ENCODE peak calls at places on chromosomes 13 and 19, in five cellular contexts. Z, F, A, M and R are unnamed samples.

GRCh38 chr19:49570138-49570856 is 10.1 kb downstream of the NOSIP start:
- DNase-seq in Z (peak), F (no peak), M (peak), A (peak), R (peak)

GRCh38 chr13:24662195-24663088 is 17.8 kb upstream of the ATP12A start:
- DNase-seq in Z (no peak), M (no peak), F (no peak), A (no peak), R (no peak)

GRCh38 chr19:57239982-57240310 is 486 bp upstream of the ZNF805 start:
- DNase-seq in Z (no peak), F (no peak), M (no peak), A (no peak), R (no peak)

GRCh38 chr19:16268676-16269319 is 55.8 kb upstream of the KLF2 start:
- DNase-seq in F (peak), M (peak), A (no peak), Z (no peak), R (no peak)

GRCh38 chr13:113644800-113645199 is 13.2 kb downstream of the ATP4B start:
- DNase-seq in Z (no peak), A (no peak), M (no peak), F (no peak), R (no peak)

GRCh38 chr13:21124853-21125252 is 51.5 kb downstream of the SKA3 start:
- DNase-seq in M (no peak), A (no peak), F (no peak), Z (no peak), R (peak)

GRCh38 chr19:3224346-3225325 is at the start of gene CELF5:
- DNase-seq in M (peak), Z (peak), A (peak), F (peak), R (peak)

GRCh38 chr19:5534787-5535586 is 32.8 kb downstream of the TINCR start:
- DNase-seq in M (no peak), A (no peak), F (no peak), Z (no peak), R (no peak)

GRCh38 chr13:98800078-98800477 is 47.6 kb upstream of the SLC15A1 start:
- DNase-seq in Z (no peak), M (no peak), F (no peak), A (no peak), R (no peak)

GRCh38 chr19:13441810-13442512 is 64.3 kb downstream of the CACNA1A start:
- DNase-seq in Z (peak), F (no peak), M (peak), A (peak), R (peak)

GRCh38 chr13:113992276-113993005 is 18.6 kb upstream of the C13orf46 start:
- DNase-seq in A (no peak), M (no peak), F (no peak), Z (no peak), R (no peak)

GRCh38 chr19:47490847-47491246 is 6.8 kb upstream of the KPTN start:
- DNase-seq in F (no peak), A (no peak), M (no peak), Z (no peak), R (no peak)

GRCh38 chr19:6076675-6077463 is 33.4 kb downstream of the RFX2 start:
- DNase-seq in M (no peak), Z (no peak), F (no peak), A (peak), R (peak)

GRCh38 chr13:40787062-40787461 is 2.3 kb upstream of the SLC25A15 start:
- DNase-seq in F (no peak), Z (no peak), M (no peak), A (no peak), R (peak)

GRCh38 chr13:111115051-111115840 is at the start of gene ARHGEF7:
- DNase-seq in Z (no peak), F (no peak), A (no peak), M (no peak), R (peak)

GRCh38 chr19:18865973-18866799 is 29.8 kb downstream of the CERS1 start:
- DNase-seq in A (peak), Z (peak), F (peak), M (peak), R (peak)

GRCh38 chr19:45876411-45877197 is 9.3 kb downstream of the IRF2BP1 start:
- DNase-seq in F (no peak), M (peak), A (no peak), Z (peak), R (peak)

GRCh38 chr19:16205205-16206045 is 7.7 kb downstream of the AP1M1 start:
- DNase-seq in Z (no peak), M (no peak), A (no peak), F (no peak), R (no peak)

GRCh38 chr13:44112700-44113329 is 233.1 kb downstream of the LACC1 start:
- DNase-seq in M (no peak), F (no peak), A (no peak), Z (no peak), R (no peak)

GRCh38 chr19:49497790-49498106 is 1.5 kb downstream of the RPS11 start:
- DNase-seq in M (peak), A (no peak), Z (no peak), F (no peak), R (no peak)

GRCh38 chr13:21365574-21365973 is 93.5 kb downstream of the ZDHHC20 start:
- DNase-seq in Z (no peak), A (no peak), F (no peak), M (no peak), R (no peak)

GRCh38 chr19:19531951-19532805 is 3.5 kb downstream of the YJEFN3 start:
- DNase-seq in A (no peak), F (peak), M (peak), Z (peak), R (peak)

GRCh38 chr19:39390759-39391592 is at the start of the genes MED29 and PAF1:
- DNase-seq in Z (peak), M (peak), F (peak), A (peak), R (peak)

GRCh38 chr13:93963266-93964131 is 516.0 kb downstream of the DCT start:
- DNase-seq in M (no peak), A (peak), Z (no peak), F (no peak), R (peak)

GRCh38 chr19:16698914-16699313 is 20.7 kb upstream of the NWD1 start:
- DNase-seq in A (no peak), F (no peak), M (no peak), Z (no peak), R (no peak)

GRCh38 chr13:19169496-19169895 is 12.1 kb downstream of the TUBA3C start:
- DNase-seq in F (no peak), Z (no peak), M (no peak), A (no peak), R (no peak)

GRCh38 chr13:31201341-31202024 is 1.7 kb downstream of the B3GLCT start:
- DNase-seq in M (no peak), Z (no peak), F (no peak), A (no peak), R (peak)

GRCh38 chr13:49225358-49226042 is 5.4 kb downstream of the MLNR start:
- DNase-seq in A (no peak), Z (no peak), F (no peak), M (no peak), R (no peak)

GRCh38 chr13:111604087-111604486 is 283.6 kb downstream of the TEX29 start:
- DNase-seq in M (no peak), F (no peak), A (no peak), Z (no peak), R (no peak)